ENCODE peak calls at places on chromosomes 6 and 20, in eight cellular contexts. One of them, this sample, is unnamed.
A peak's percentile ranks its signal among the peaks of the same experiment; 100 is the strongest.

GRCh38 chr6:36682328-36683144 is 4.0 kb downstream of the CDKN1A start:
- DNase-seq in PC-9: peak; percentile 84
- DNase-seq in NCI-H82: no peak
- DNase-seq in KBM-7: peak; percentile 82
- DNase-seq in SHP77: peak; percentile 21
- DNase-seq in GM19239: no peak
- DNase-seq in cardiac septum: no peak
- DNase-seq in thoracic aorta: no peak
- DNase-seq in this sample: peak; percentile 80

GRCh38 chr6:154506108-154506507 is 4.4 kb downstream of the CNKSR3 start:
- DNase-seq in SHP77: no peak
- DNase-seq in GM19239: no peak
- DNase-seq in PC-9: no peak
- DNase-seq in thoracic aorta: no peak
- DNase-seq in KBM-7: no peak
- DNase-seq in cardiac septum: no peak
- DNase-seq in NCI-H82: no peak
- DNase-seq in this sample: no peak

GRCh38 chr20:51634257-51634656 is 91.7 kb upstream of the NFATC2 start:
- DNase-seq in SHP77: no peak
- DNase-seq in KBM-7: no peak
- DNase-seq in PC-9: no peak
- DNase-seq in NCI-H82: no peak
- DNase-seq in cardiac septum: no peak
- DNase-seq in thoracic aorta: no peak
- DNase-seq in GM19239: no peak
- DNase-seq in this sample: no peak

GRCh38 chr20:3189561-3190131 is 14.8 kb downstream of the DDRGK1 start:
- DNase-seq in NCI-H82: no peak
- DNase-seq in cardiac septum: peak; percentile 56
- DNase-seq in PC-9: no peak
- DNase-seq in KBM-7: no peak
- DNase-seq in thoracic aorta: no peak
- DNase-seq in SHP77: no peak
- DNase-seq in GM19239: no peak
- DNase-seq in this sample: no peak

GRCh38 chr6:21186479-21187055 is 407.0 kb upstream of the SOX4 start:
- DNase-seq in GM19239: no peak
- DNase-seq in thoracic aorta: no peak
- DNase-seq in cardiac septum: no peak
- DNase-seq in KBM-7: no peak
- DNase-seq in SHP77: no peak
- DNase-seq in PC-9: no peak
- DNase-seq in NCI-H82: no peak
- DNase-seq in this sample: no peak

GRCh38 chr20:49386848-49387605 is 95.4 kb downstream of the KCNB1 start:
- DNase-seq in cardiac septum: no peak
- DNase-seq in thoracic aorta: no peak
- DNase-seq in SHP77: peak; percentile 38
- DNase-seq in GM19239: no peak
- DNase-seq in PC-9: no peak
- DNase-seq in KBM-7: no peak
- DNase-seq in NCI-H82: peak; percentile 37
- DNase-seq in this sample: no peak

GRCh38 chr6:116019428-116019827 is 41.3 kb downstream of the FRK start:
- DNase-seq in GM19239: no peak
- DNase-seq in SHP77: no peak
- DNase-seq in PC-9: no peak
- DNase-seq in NCI-H82: no peak
- DNase-seq in cardiac septum: no peak
- DNase-seq in KBM-7: peak; percentile 18
- DNase-seq in thoracic aorta: no peak
- DNase-seq in this sample: no peak

GRCh38 chr6:32432050-32432450 is 7.6 kb upstream of the HLA-DRA start:
- DNase-seq in SHP77: no peak
- DNase-seq in thoracic aorta: no peak
- DNase-seq in cardiac septum: no peak
- DNase-seq in NCI-H82: peak; percentile 43
- DNase-seq in KBM-7: peak; percentile 67
- DNase-seq in GM19239: no peak
- DNase-seq in PC-9: no peak
- DNase-seq in this sample: no peak

GRCh38 chr6:167550936-167551633 is 226.2 kb downstream of the TTLL2 start:
- DNase-seq in cardiac septum: peak; percentile 91
- DNase-seq in PC-9: no peak
- DNase-seq in GM19239: no peak
- DNase-seq in SHP77: no peak
- DNase-seq in thoracic aorta: peak; percentile 39
- DNase-seq in NCI-H82: no peak
- DNase-seq in KBM-7: no peak
- DNase-seq in this sample: no peak

GRCh38 chr6:79777713-79778579 is 146.8 kb downstream of the SH3BGRL2 start:
- DNase-seq in thoracic aorta: peak; percentile 10
- DNase-seq in KBM-7: peak; percentile 77
- DNase-seq in cardiac septum: peak; percentile 89
- DNase-seq in PC-9: peak; percentile 35
- DNase-seq in NCI-H82: no peak
- DNase-seq in GM19239: peak; percentile 76
- DNase-seq in SHP77: peak; percentile 67
- DNase-seq in this sample: peak; percentile 77

GRCh38 chr6:5517781-5518180 is 256.5 kb downstream of the FARS2 start:
- DNase-seq in cardiac septum: no peak
- DNase-seq in KBM-7: no peak
- DNase-seq in thoracic aorta: no peak
- DNase-seq in PC-9: no peak
- DNase-seq in SHP77: no peak
- DNase-seq in NCI-H82: no peak
- DNase-seq in GM19239: no peak
- DNase-seq in this sample: no peak

GRCh38 chr20:16528078-16528477 is 45.2 kb downstream of the KIF16B start:
- DNase-seq in thoracic aorta: no peak
- DNase-seq in cardiac septum: no peak
- DNase-seq in NCI-H82: peak; percentile 61
- DNase-seq in KBM-7: no peak
- DNase-seq in GM19239: no peak
- DNase-seq in SHP77: peak; percentile 91
- DNase-seq in PC-9: peak; percentile 91
- DNase-seq in this sample: no peak

GRCh38 chr6:102679844-102680243 is 1286.3 kb downstream of the GRIK2 start:
- DNase-seq in PC-9: no peak
- DNase-seq in cardiac septum: no peak
- DNase-seq in NCI-H82: no peak
- DNase-seq in SHP77: no peak
- DNase-seq in GM19239: no peak
- DNase-seq in KBM-7: no peak
- DNase-seq in thoracic aorta: no peak
- DNase-seq in this sample: no peak

GRCh38 chr6:7846971-7847818 is 63.4 kb downstream of the TXNDC5 start:
- DNase-seq in thoracic aorta: no peak
- DNase-seq in PC-9: no peak
- DNase-seq in NCI-H82: no peak
- DNase-seq in GM19239: no peak
- DNase-seq in SHP77: no peak
- DNase-seq in cardiac septum: no peak
- DNase-seq in KBM-7: no peak
- DNase-seq in this sample: no peak

GRCh38 chr6:16249971-16250370 is 11.6 kb downstream of the GMPR start:
- DNase-seq in GM19239: no peak
- DNase-seq in PC-9: no peak
- DNase-seq in KBM-7: no peak
- DNase-seq in SHP77: no peak
- DNase-seq in NCI-H82: peak; percentile 57
- DNase-seq in cardiac septum: no peak
- DNase-seq in thoracic aorta: no peak
- DNase-seq in this sample: no peak

GRCh38 chr6:107348224-107348623 is 111.1 kb downstream of the PDSS2 start:
- DNase-seq in cardiac septum: no peak
- DNase-seq in GM19239: no peak
- DNase-seq in SHP77: no peak
- DNase-seq in NCI-H82: no peak
- DNase-seq in PC-9: no peak
- DNase-seq in KBM-7: no peak
- DNase-seq in thoracic aorta: no peak
- DNase-seq in this sample: no peak

GRCh38 chr20:25120920-25121319 is 39.0 kb upstream of the VSX1 start:
- DNase-seq in thoracic aorta: no peak
- DNase-seq in PC-9: no peak
- DNase-seq in SHP77: no peak
- DNase-seq in KBM-7: no peak
- DNase-seq in GM19239: no peak
- DNase-seq in NCI-H82: no peak
- DNase-seq in cardiac septum: no peak
- DNase-seq in this sample: no peak

GRCh38 chr6:80472276-80472675 is 365.8 kb downstream of the BCKDHB start:
- DNase-seq in thoracic aorta: no peak
- DNase-seq in PC-9: no peak
- DNase-seq in cardiac septum: no peak
- DNase-seq in GM19239: no peak
- DNase-seq in SHP77: no peak
- DNase-seq in NCI-H82: no peak
- DNase-seq in KBM-7: no peak
- DNase-seq in this sample: no peak

GRCh38 chr6:105424177-105424783 is 21.4 kb upstream of the PREP start:
- DNase-seq in GM19239: peak; percentile 26
- DNase-seq in thoracic aorta: no peak
- DNase-seq in NCI-H82: peak; percentile 70
- DNase-seq in cardiac septum: no peak
- DNase-seq in KBM-7: peak; percentile 84
- DNase-seq in SHP77: peak; percentile 1
- DNase-seq in PC-9: peak; percentile 57
- DNase-seq in this sample: peak; percentile 53

GRCh38 chr6:138307816-138308727 is 69.6 kb upstream of the SMIM28 start:
- DNase-seq in NCI-H82: no peak
- DNase-seq in cardiac septum: no peak
- DNase-seq in PC-9: no peak
- DNase-seq in thoracic aorta: no peak
- DNase-seq in SHP77: no peak
- DNase-seq in GM19239: no peak
- DNase-seq in KBM-7: no peak
- DNase-seq in this sample: no peak

GRCh38 chr6:138609801-138610430 is 110.6 kb upstream of the NHSL1 start:
- DNase-seq in cardiac septum: no peak
- DNase-seq in thoracic aorta: no peak
- DNase-seq in GM19239: no peak
- DNase-seq in SHP77: no peak
- DNase-seq in PC-9: no peak
- DNase-seq in NCI-H82: no peak
- DNase-seq in KBM-7: no peak
- DNase-seq in this sample: no peak

GRCh38 chr6:134240664-134241431 is 77.1 kb downstream of the SGK1 start:
- DNase-seq in thoracic aorta: peak; percentile 28
- DNase-seq in cardiac septum: peak; percentile 85
- DNase-seq in SHP77: no peak
- DNase-seq in NCI-H82: no peak
- DNase-seq in PC-9: no peak
- DNase-seq in GM19239: no peak
- DNase-seq in KBM-7: peak; percentile 30
- DNase-seq in this sample: peak; percentile 71

GRCh38 chr6:157602521-157603288 is 220.3 kb upstream of the SNX9 start:
- DNase-seq in cardiac septum: no peak
- DNase-seq in PC-9: no peak
- DNase-seq in thoracic aorta: no peak
- DNase-seq in SHP77: no peak
- DNase-seq in GM19239: no peak
- DNase-seq in NCI-H82: no peak
- DNase-seq in KBM-7: no peak
- DNase-seq in this sample: no peak

GRCh38 chr20:36063916-36064660 is 90.5 kb upstream of the EPB41L1 start:
- DNase-seq in NCI-H82: no peak
- DNase-seq in cardiac septum: no peak
- DNase-seq in SHP77: no peak
- DNase-seq in PC-9: no peak
- DNase-seq in thoracic aorta: no peak
- DNase-seq in GM19239: no peak
- DNase-seq in KBM-7: no peak
- DNase-seq in this sample: no peak

GRCh38 chr20:51622004-51622874 is 79.7 kb upstream of the NFATC2 start:
- DNase-seq in cardiac septum: no peak
- DNase-seq in thoracic aorta: no peak
- DNase-seq in GM19239: no peak
- DNase-seq in SHP77: no peak
- DNase-seq in PC-9: no peak
- DNase-seq in NCI-H82: no peak
- DNase-seq in KBM-7: no peak
- DNase-seq in this sample: no peak

GRCh38 chr20:57108218-57108617 is 158.2 kb downstream of the BMP7 start:
- DNase-seq in NCI-H82: no peak
- DNase-seq in GM19239: no peak
- DNase-seq in SHP77: no peak
- DNase-seq in cardiac septum: no peak
- DNase-seq in thoracic aorta: no peak
- DNase-seq in PC-9: no peak
- DNase-seq in KBM-7: no peak
- DNase-seq in this sample: no peak

GRCh38 chr6:168686831-168687730 is 246.1 kb downstream of the SMOC2 start:
- DNase-seq in SHP77: no peak
- DNase-seq in GM19239: no peak
- DNase-seq in NCI-H82: no peak
- DNase-seq in thoracic aorta: no peak
- DNase-seq in PC-9: peak; percentile 94
- DNase-seq in KBM-7: no peak
- DNase-seq in cardiac septum: peak; percentile 59
- DNase-seq in this sample: no peak

GRCh38 chr6:6588064-6588923 is at the start of gene LY86:
- DNase-seq in cardiac septum: no peak
- DNase-seq in NCI-H82: no peak
- DNase-seq in SHP77: no peak
- DNase-seq in KBM-7: peak; percentile 83
- DNase-seq in GM19239: no peak
- DNase-seq in thoracic aorta: no peak
- DNase-seq in PC-9: no peak
- DNase-seq in this sample: no peak

GRCh38 chr6:109478222-109478805 is 4.7 kb downstream of the ZBTB24 start:
- DNase-seq in thoracic aorta: no peak
- DNase-seq in KBM-7: no peak
- DNase-seq in cardiac septum: no peak
- DNase-seq in GM19239: no peak
- DNase-seq in PC-9: no peak
- DNase-seq in NCI-H82: no peak
- DNase-seq in SHP77: no peak
- DNase-seq in this sample: no peak